ENCODE peak calls at places on chromosomes 13 and 19, in five cellular contexts. R, P, X, K and T are unnamed samples.

GRCh38 chr19:49770529-49770928 is 3.7 kb downstream of the AP2A1 start:
- DNase-seq in P (no peak), X (no peak), R (no peak), K (no peak), T (no peak)

GRCh38 chr19:34766386-34766785 is 6.6 kb downstream of the ZNF599 start:
- DNase-seq in X (peak; percentile 47), K (no peak), P (no peak), R (no peak), T (no peak)

GRCh38 chr19:58279042-58279924 is 528 bp downstream of the ZNF8 start:
- DNase-seq in K (peak; percentile 82), P (peak; percentile 80), R (peak; percentile 75), X (peak; percentile 51), T (peak; percentile 46)

GRCh38 chr13:23505007-23505406 is 65.2 kb upstream of the TNFRSF19 start:
- DNase-seq in P (no peak), X (peak; percentile 74), K (no peak), R (no peak), T (peak; percentile 25)

GRCh38 chr19:51501594-51502263 is at the start of gene SIGLEC12:
- DNase-seq in X (no peak), K (no peak), R (no peak), P (no peak), T (no peak)

GRCh38 chr13:41802684-41803554 is 158.0 kb downstream of the VWA8 start:
- DNase-seq in K (no peak), X (peak; percentile 85), R (no peak), P (no peak), T (no peak)

GRCh38 chr13:21458457-21458815 is 667 bp downstream of the ZDHHC20 start:
- DNase-seq in X (no peak), P (peak; percentile 69), R (peak; percentile 66), K (peak; percentile 62), T (peak; percentile 64)

GRCh38 chr19:1254081-1254527 is 5.7 kb downstream of the MIDN start:
- DNase-seq in R (no peak), K (no peak), X (no peak), P (no peak), T (no peak)

GRCh38 chr19:48635966-48636858 is 967 bp downstream of the DBP start:
- DNase-seq in K (peak; percentile 46), P (peak; percentile 60), X (no peak), R (no peak), T (peak; percentile 39)

GRCh38 chr19:50311723-50312635 is 17.2 kb downstream of the KCNC3 start:
- DNase-seq in R (peak; percentile 85), X (no peak), P (peak; percentile 62), K (peak; percentile 82), T (no peak)

GRCh38 chr19:7618366-7618765 is 11.0 kb downstream of the XAB2 start:
- DNase-seq in K (no peak), R (no peak), P (peak; percentile 45), X (no peak), T (peak; percentile 54)

GRCh38 chr19:56966225-56966696 is 125.7 kb upstream of the PEG3 start:
- DNase-seq in P (no peak), R (no peak), X (no peak), K (no peak), T (no peak)

GRCh38 chr13:34587586-34587985 is 354.5 kb upstream of the NBEA start:
- DNase-seq in P (no peak), X (no peak), K (no peak), R (no peak), T (no peak)

GRCh38 chr19:6737284-6737872 is at the start of gene GPR108:
- DNase-seq in X (peak; percentile 100), P (peak; percentile 100), R (peak; percentile 100), K (peak; percentile 100), T (peak; percentile 98)

GRCh38 chr13:31913459-31913858 is 118.1 kb upstream of the FRY start:
- DNase-seq in P (no peak), R (no peak), K (no peak), X (no peak), T (no peak)

GRCh38 chr13:20472531-20472930 is 53.1 kb downstream of the CRYL1 start:
- DNase-seq in R (no peak), K (no peak), P (no peak), X (no peak), T (no peak)

GRCh38 chr13:97282705-97283104 is 60.6 kb downstream of the MBNL2 start:
- DNase-seq in K (no peak), R (no peak), P (no peak), X (no peak), T (no peak)

GRCh38 chr19:391199-391557 is 17.8 kb downstream of the C2CD4C start:
- DNase-seq in R (no peak), P (no peak), K (no peak), X (no peak), T (no peak)

GRCh38 chr19:591099-591958 is 1.6 kb downstream of the HCN2 start:
- DNase-seq in P (peak; percentile 77), X (no peak), R (no peak), K (peak; percentile 86), T (peak; percentile 44)

GRCh38 chr19:703651-704446 is 4.9 kb upstream of the PALM start:
- DNase-seq in K (peak; percentile 86), X (peak; percentile 18), R (peak; percentile 97), P (peak; percentile 80), T (peak; percentile 43)

DNA sequence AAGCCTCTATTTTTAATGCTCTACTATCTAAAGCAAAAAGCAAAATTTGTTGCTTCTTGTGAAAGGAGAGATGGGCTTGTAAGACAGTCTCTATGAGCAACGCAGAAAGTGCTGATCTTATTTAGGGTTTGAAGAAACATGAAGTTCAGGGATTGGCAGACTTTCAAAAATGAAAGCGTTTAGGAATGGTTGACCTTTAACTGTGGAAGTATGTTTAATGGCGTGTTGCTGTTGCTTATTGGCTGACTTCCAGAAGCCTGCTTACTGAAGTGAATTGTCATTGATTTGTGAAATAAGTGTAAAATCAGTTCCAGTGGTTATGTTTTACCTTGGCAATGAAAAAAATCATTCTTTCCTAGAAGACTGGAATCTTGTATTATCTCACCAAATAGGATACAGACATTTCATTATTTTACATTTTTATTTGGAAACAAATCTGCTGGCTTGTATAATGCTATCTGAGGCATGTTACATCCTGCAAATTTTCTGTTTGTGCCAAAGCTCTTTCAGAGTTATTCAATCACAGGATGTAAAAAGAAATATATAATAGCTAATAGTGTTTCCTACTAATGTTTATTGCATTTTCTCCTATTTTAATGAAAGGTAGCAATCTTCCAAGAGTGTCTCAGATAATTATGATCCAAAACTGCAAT is 221.3 kb upstream of the SLITRK6 start:
- DNase-seq in P (peak; percentile 25), R (no peak), K (no peak), X (peak; percentile 41), T (no peak)
- H3K4me2 ChIP-seq in P (peak overlapping the region; percentile 16), R (no peak overlapping the region), K (no peak overlapping the region), X (no peak overlapping the region), T (no peak overlapping the region)

DNA sequence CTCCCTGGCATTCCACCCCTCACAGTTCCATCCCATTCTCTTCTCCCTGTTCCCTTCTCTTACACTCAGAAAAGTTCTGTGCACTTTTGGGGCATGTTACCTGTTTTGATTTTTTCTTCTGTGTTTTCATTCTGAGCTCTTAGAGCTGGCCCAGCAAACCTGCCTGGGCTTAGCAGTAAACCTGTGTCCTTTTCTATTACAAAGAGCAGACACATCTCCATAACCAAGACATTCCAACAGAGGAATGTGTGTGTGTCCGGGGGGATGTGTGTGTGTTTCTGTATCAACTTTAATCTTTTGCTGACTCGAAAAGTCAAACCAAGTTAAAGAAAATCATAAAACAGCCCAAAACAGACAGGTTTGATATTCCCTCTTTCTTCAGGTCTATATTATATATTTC is 49.1 kb upstream of the SOX21 start:
- DNase-seq in R (peak; percentile 46), X (no peak), K (peak; percentile 50), P (no peak), T (no peak)
- H3K27me3 ChIP-seq in R (no peaks in the 10 kb centered on the region), X (no peaks in the 10 kb centered on the region), K (no peaks in the 10 kb centered on the region), P (no peaks in the 10 kb centered on the region), T (peaks cover 26% of the 10 kb centered on the region)

GRCh38 chr13:101346161-101346560 is 70.1 kb downstream of the NALCN start:
- DNase-seq in R (no peak), P (no peak), X (peak; percentile 22), K (no peak), T (no peak)
- TF ChIP-seq CTCF in R (no peak), P (no peak), X (no peak), K (no peak), T (no peak)

GRCh38 chr19:40721140-40721486 is 4.2 kb downstream of the ITPKC start:
- DNase-seq in R (no peak), P (no peak), X (no peak), K (no peak), T (no peak)

GRCh38 chr19:40723661-40724254 is 6.8 kb downstream of the ITPKC start:
- DNase-seq in P (no peak), K (no peak), X (no peak), R (no peak), T (no peak)

GRCh38 chr19:40719414-40719894 is 2.5 kb downstream of the ITPKC start:
- DNase-seq in X (no peak), R (no peak), K (no peak), P (no peak), T (peak; percentile 55)

GRCh38 chr19:40724315-40724714 is 7.4 kb downstream of the ITPKC start:
- DNase-seq in P (no peak), X (no peak), R (no peak), K (no peak), T (no peak)

DNA sequence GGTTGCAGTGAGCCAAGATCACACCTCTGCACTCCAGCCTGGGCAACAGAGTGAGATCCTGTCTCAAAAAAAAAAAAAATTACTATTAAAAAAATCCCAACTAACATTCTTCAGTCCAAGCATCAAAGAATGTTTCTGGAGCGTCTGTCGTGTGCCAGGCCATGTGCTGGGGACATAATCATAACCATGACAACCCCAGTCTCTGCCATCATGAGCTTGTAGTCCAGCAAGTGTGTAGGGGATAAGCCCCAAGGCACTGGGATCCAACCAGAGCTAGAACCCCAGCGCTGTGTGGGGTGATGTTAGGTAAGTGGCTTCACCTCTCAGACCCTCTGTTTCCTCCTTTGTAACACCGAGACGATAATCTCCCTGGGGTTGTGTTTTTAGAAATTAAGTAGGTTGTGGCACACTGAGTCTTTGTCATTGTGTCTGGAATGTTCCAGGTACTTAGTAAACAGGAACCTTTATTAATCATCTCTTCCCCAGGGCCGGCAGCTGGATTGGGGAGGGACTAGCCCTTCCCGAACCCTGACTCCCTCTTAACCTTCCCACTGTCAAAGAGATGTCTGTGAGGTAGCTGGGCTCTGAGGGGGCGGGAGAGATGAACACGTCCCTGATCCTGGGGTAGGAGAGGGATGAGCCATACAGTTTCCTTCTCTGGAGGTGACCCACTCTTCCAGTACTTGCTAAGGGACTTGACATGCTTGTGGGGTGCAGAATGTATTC is 5.2 kb downstream of the ITPKC start:
- DNase-seq in P (no peak), X (peak; percentile 41), R (no peak), K (no peak), T (no peak)
- H3K4me2 ChIP-seq in P (peak overlapping the region; percentile 85), X (peak overlapping the region; percentile 5), R (no peak overlapping the region), K (no peak overlapping the region), T (peak overlapping the region; percentile 0)

GRCh38 chr19:45217957-45218334 is 27.3 kb downstream of the EXOC3L2 start:
- DNase-seq in K (no peak), X (no peak), P (no peak), R (no peak), T (no peak)
- H3K27me3 ChIP-seq in K (peaks cover 99% of the 10 kb centered on the region), X (peaks cover 69% of the 10 kb centered on the region), P (peaks cover 84% of the 10 kb centered on the region), R (peaks cover 14% of the 10 kb centered on the region), T (peaks cover 15% of the 10 kb centered on the region)

DNA sequence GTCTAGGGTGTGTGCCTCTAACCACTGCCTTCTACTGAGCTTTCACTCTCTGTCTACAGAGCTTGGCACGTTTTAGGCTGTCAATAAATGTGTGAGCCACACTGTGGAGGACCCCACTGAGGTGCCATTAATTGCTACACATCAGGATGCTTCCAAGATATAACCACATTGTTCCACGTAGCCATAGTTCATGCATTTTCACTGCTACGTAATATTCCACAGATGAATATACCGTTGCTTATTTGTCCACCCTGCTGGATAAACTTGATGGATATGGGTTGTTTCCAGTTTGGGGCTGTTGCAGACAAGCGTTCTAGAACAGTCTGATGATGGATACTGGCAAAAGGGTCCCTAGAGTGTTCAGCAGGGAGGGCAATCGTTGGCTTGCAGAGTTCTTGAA is 11.3 kb upstream of the NUMBL start:
- DNase-seq in P (no peak), R (no peak), X (no peak), K (no peak), T (no peak)
- TF ChIP-seq CTCF in P (no peak), R (no peak), X (no peak), K (no peak), T (no peak)